ENCODE peak calls at places on chromosomes 13 and 19, in six cellular contexts. One of them, this sample, is unnamed.

GRCh38 chr13:92136449-92137180 is 738.2 kb downstream of the GPC5 start:
- DNase-seq in cardiac muscle cell: no peak
- DNase-seq in right lobe of liver: no peak
- DNase-seq in CD8-positive, alpha-beta T cell: no peak
- DNase-seq in H9: no peak
- DNase-seq in brain microvascular endothelial cell: peak
- DNase-seq in this sample: no peak

GRCh38 chr13:44342741-44343140 is 30.9 kb upstream of the SERP2 start:
- DNase-seq in cardiac muscle cell: no peak
- DNase-seq in right lobe of liver: no peak
- DNase-seq in CD8-positive, alpha-beta T cell: no peak
- DNase-seq in H9: no peak
- DNase-seq in brain microvascular endothelial cell: no peak
- DNase-seq in this sample: no peak

GRCh38 chr19:36210497-36210896 is 4.0 kb downstream of the ZNF565 start:
- DNase-seq in cardiac muscle cell: no peak
- DNase-seq in right lobe of liver: no peak
- DNase-seq in CD8-positive, alpha-beta T cell: no peak
- DNase-seq in H9: no peak
- DNase-seq in brain microvascular endothelial cell: peak
- DNase-seq in this sample: no peak

GRCh38 chr19:10173527-10173926 is 21.2 kb downstream of the DNMT1 start:
- DNase-seq in cardiac muscle cell: no peak
- DNase-seq in right lobe of liver: no peak
- DNase-seq in CD8-positive, alpha-beta T cell: no peak
- DNase-seq in H9: no peak
- DNase-seq in brain microvascular endothelial cell: peak
- DNase-seq in this sample: no peak

GRCh38 chr13:23271331-23271730 is 90.6 kb downstream of the SGCG start:
- DNase-seq in cardiac muscle cell: no peak
- DNase-seq in right lobe of liver: no peak
- DNase-seq in CD8-positive, alpha-beta T cell: no peak
- DNase-seq in H9: no peak
- DNase-seq in brain microvascular endothelial cell: no peak
- DNase-seq in this sample: no peak

GRCh38 chr13:92175330-92175729 is 776.9 kb downstream of the GPC5 start:
- DNase-seq in cardiac muscle cell: peak
- DNase-seq in right lobe of liver: no peak
- DNase-seq in CD8-positive, alpha-beta T cell: no peak
- DNase-seq in H9: peak
- DNase-seq in brain microvascular endothelial cell: peak
- DNase-seq in this sample: no peak

GRCh38 chr13:43936630-43937029 is 56.9 kb downstream of the LACC1 start:
- DNase-seq in cardiac muscle cell: no peak
- DNase-seq in right lobe of liver: no peak
- DNase-seq in CD8-positive, alpha-beta T cell: no peak
- DNase-seq in H9: no peak
- DNase-seq in brain microvascular endothelial cell: no peak
- DNase-seq in this sample: no peak

GRCh38 chr13:99587893-99588606 is 86.8 kb downstream of the TM9SF2 start:
- DNase-seq in cardiac muscle cell: no peak
- DNase-seq in right lobe of liver: no peak
- DNase-seq in CD8-positive, alpha-beta T cell: no peak
- DNase-seq in H9: no peak
- DNase-seq in brain microvascular endothelial cell: no peak
- DNase-seq in this sample: no peak

GRCh38 chr13:39875583-39875982 is 220.1 kb downstream of the COG6 start:
- DNase-seq in cardiac muscle cell: no peak
- DNase-seq in right lobe of liver: no peak
- DNase-seq in CD8-positive, alpha-beta T cell: no peak
- DNase-seq in H9: no peak
- DNase-seq in brain microvascular endothelial cell: peak
- DNase-seq in this sample: no peak

GRCh38 chr19:49362926-49363264 is 679 bp upstream of the TEAD2 start:
- DNase-seq in cardiac muscle cell: peak
- DNase-seq in right lobe of liver: peak
- DNase-seq in CD8-positive, alpha-beta T cell: no peak
- DNase-seq in H9: no peak
- DNase-seq in brain microvascular endothelial cell: peak
- DNase-seq in this sample: no peak

GRCh38 chr19:2275588-2276428 is 6.2 kb downstream of the PEAK3 start:
- DNase-seq in cardiac muscle cell: no peak
- DNase-seq in right lobe of liver: no peak
- DNase-seq in CD8-positive, alpha-beta T cell: no peak
- DNase-seq in H9: peak
- DNase-seq in brain microvascular endothelial cell: no peak
- DNase-seq in this sample: no peak

GRCh38 chr13:98368019-98368418 is 190.9 kb upstream of the RNF113B start:
- DNase-seq in cardiac muscle cell: no peak
- DNase-seq in right lobe of liver: no peak
- DNase-seq in CD8-positive, alpha-beta T cell: no peak
- DNase-seq in H9: no peak
- DNase-seq in brain microvascular endothelial cell: no peak
- DNase-seq in this sample: no peak

GRCh38 chr19:35446194-35446593 is 1.9 kb upstream of the FFAR2 start:
- DNase-seq in cardiac muscle cell: no peak
- DNase-seq in right lobe of liver: no peak
- DNase-seq in CD8-positive, alpha-beta T cell: no peak
- DNase-seq in H9: no peak
- DNase-seq in brain microvascular endothelial cell: no peak
- DNase-seq in this sample: peak

GRCh38 chr13:65090191-65090590 is 2139.9 kb downstream of the PCDH9 start:
- DNase-seq in cardiac muscle cell: no peak
- DNase-seq in right lobe of liver: no peak
- DNase-seq in CD8-positive, alpha-beta T cell: no peak
- DNase-seq in H9: no peak
- DNase-seq in brain microvascular endothelial cell: no peak
- DNase-seq in this sample: no peak

GRCh38 chr13:40583738-40584137 is 82.7 kb downstream of the FOXO1 start:
- DNase-seq in cardiac muscle cell: no peak
- DNase-seq in right lobe of liver: no peak
- DNase-seq in CD8-positive, alpha-beta T cell: no peak
- DNase-seq in H9: no peak
- DNase-seq in brain microvascular endothelial cell: no peak
- DNase-seq in this sample: no peak

GRCh38 chr13:111897178-111897845 is 169.6 kb upstream of the SOX1 start:
- DNase-seq in cardiac muscle cell: no peak
- DNase-seq in right lobe of liver: peak
- DNase-seq in CD8-positive, alpha-beta T cell: no peak
- DNase-seq in H9: peak
- DNase-seq in brain microvascular endothelial cell: no peak
- DNase-seq in this sample: no peak

GRCh38 chr13:78816592-78816991 is 157.6 kb upstream of the OBI1 start:
- DNase-seq in cardiac muscle cell: no peak
- DNase-seq in right lobe of liver: no peak
- DNase-seq in CD8-positive, alpha-beta T cell: no peak
- DNase-seq in H9: peak
- DNase-seq in brain microvascular endothelial cell: no peak
- DNase-seq in this sample: no peak

GRCh38 chr19:38839816-38840582 is 8.4 kb upstream of the ECH1 start:
- DNase-seq in cardiac muscle cell: no peak
- DNase-seq in right lobe of liver: no peak
- DNase-seq in CD8-positive, alpha-beta T cell: no peak
- DNase-seq in H9: no peak
- DNase-seq in brain microvascular endothelial cell: no peak
- DNase-seq in this sample: no peak
- H3K27ac ChIP-seq in cardiac muscle cell: peak
- H3K27ac ChIP-seq in right lobe of liver: no peak
- H3K27ac ChIP-seq in CD8-positive, alpha-beta T cell: no peak
- H3K27ac ChIP-seq in H9: no peak
- H3K27ac ChIP-seq in brain microvascular endothelial cell: no peak
- H3K27ac ChIP-seq in this sample: peak

GRCh38 chr19:8569066-8569761 is 8.0 kb downstream of the MYO1F start:
- DNase-seq in cardiac muscle cell: no peak
- DNase-seq in right lobe of liver: peak
- DNase-seq in CD8-positive, alpha-beta T cell: peak
- DNase-seq in H9: no peak
- DNase-seq in brain microvascular endothelial cell: peak
- DNase-seq in this sample: peak
- H3K27ac ChIP-seq in cardiac muscle cell: no peak
- H3K27ac ChIP-seq in right lobe of liver: no peak
- H3K27ac ChIP-seq in CD8-positive, alpha-beta T cell: peak
- H3K27ac ChIP-seq in H9: no peak
- H3K27ac ChIP-seq in brain microvascular endothelial cell: no peak
- H3K27ac ChIP-seq in this sample: peak

GRCh38 chr19:4228765-4229178 is 551 bp upstream of the EBI3 start:
- DNase-seq in cardiac muscle cell: no peak
- DNase-seq in right lobe of liver: no peak
- DNase-seq in CD8-positive, alpha-beta T cell: no peak
- DNase-seq in H9: no peak
- DNase-seq in brain microvascular endothelial cell: no peak
- DNase-seq in this sample: no peak
- H3K27ac ChIP-seq in cardiac muscle cell: no peak
- H3K27ac ChIP-seq in right lobe of liver: no peak
- H3K27ac ChIP-seq in CD8-positive, alpha-beta T cell: no peak
- H3K27ac ChIP-seq in H9: no peak
- H3K27ac ChIP-seq in brain microvascular endothelial cell: no peak
- H3K27ac ChIP-seq in this sample: no peak

GRCh38 chr19:12939908-12940533 is 1.6 kb downstream of the CALR start:
- DNase-seq in cardiac muscle cell: no peak
- DNase-seq in right lobe of liver: no peak
- DNase-seq in CD8-positive, alpha-beta T cell: no peak
- DNase-seq in H9: no peak
- DNase-seq in brain microvascular endothelial cell: no peak
- DNase-seq in this sample: no peak
- H3K27ac ChIP-seq in cardiac muscle cell: peak
- H3K27ac ChIP-seq in right lobe of liver: no peak
- H3K27ac ChIP-seq in CD8-positive, alpha-beta T cell: no peak
- H3K27ac ChIP-seq in H9: no peak
- H3K27ac ChIP-seq in brain microvascular endothelial cell: no peak
- H3K27ac ChIP-seq in this sample: peak

GRCh38 chr13:106241974-106242373 is 293.5 kb downstream of the EFNB2 start:
- DNase-seq in cardiac muscle cell: no peak
- DNase-seq in right lobe of liver: no peak
- DNase-seq in CD8-positive, alpha-beta T cell: no peak
- DNase-seq in H9: no peak
- DNase-seq in brain microvascular endothelial cell: peak
- DNase-seq in this sample: no peak
- H3K27ac ChIP-seq in cardiac muscle cell: no peak
- H3K27ac ChIP-seq in right lobe of liver: no peak
- H3K27ac ChIP-seq in CD8-positive, alpha-beta T cell: no peak
- H3K27ac ChIP-seq in H9: no peak
- H3K27ac ChIP-seq in brain microvascular endothelial cell: no peak
- H3K27ac ChIP-seq in this sample: no peak